ENCODE peak calls at places on chromosomes 7 and 10, in nine cellular contexts. O is PC-9; F is ascending aorta; G is left ventricle myocardium inferior; L is GM23248; X is GM12878; M is fibroblast of lung; N is CD8-positive, alpha-beta memory T cell; C is spleen. T is an unnamed sample.

GRCh38 chr10:8365935-8366911 is 311.7 kb downstream of the GATA3 start:
- DNase-seq in O (peak; percentile 98), F (no peak), G (no peak), L (peak; percentile 15), X (peak; percentile 12), M (peak; percentile 25), N (peak; percentile 21), C (no peak), T (peak; percentile 46)

GRCh38 chr10:3010819-3011422 is 56.4 kb upstream of the PFKP start:
- DNase-seq in O (no peak), F (no peak), G (no peak), L (no peak), X (no peak), M (no peak), N (no peak), C (no peak), T (no peak)

GRCh38 chr7:155713382-155713781 is 68.9 kb downstream of the RBM33 start:
- DNase-seq in O (no peak), F (no peak), G (no peak), L (no peak), X (no peak), M (no peak), N (no peak), C (peak; percentile 89), T (no peak)

GRCh38 chr7:157299613-157300405 is 37.0 kb upstream of the DNAJB6 start:
- DNase-seq in O (peak; percentile 66), F (no peak), G (no peak), L (no peak), X (no peak), M (no peak), N (peak; percentile 47), C (peak; percentile 81), T (peak; percentile 44)

GRCh38 chr7:89500082-89500481 is 654.2 kb upstream of the STEAP1 start:
- DNase-seq in O (no peak), F (no peak), G (no peak), L (no peak), X (no peak), M (no peak), N (no peak), C (no peak), T (no peak)

GRCh38 chr7:102279537-102280400 is 6.9 kb upstream of the SH2B2 start:
- DNase-seq in O (no peak), F (no peak), G (peak; percentile 29), L (peak; percentile 57), X (no peak), M (peak; percentile 54), N (peak; percentile 33), C (peak; percentile 90), T (peak; percentile 41)

GRCh38 chr7:126689037-126689436 is 563.7 kb downstream of the GRM8 start:
- DNase-seq in O (no peak), F (no peak), G (no peak), L (no peak), X (no peak), M (no peak), N (no peak), C (no peak), T (no peak)

GRCh38 chr10:110069502-110069982 is 61.8 kb downstream of the ADD3 start:
- DNase-seq in O (no peak), F (no peak), G (no peak), L (no peak), X (no peak), M (peak; percentile 30), N (no peak), C (no peak), T (no peak)

GRCh38 chr10:92801978-92802872 is 46.1 kb upstream of the EXOC6 start:
- DNase-seq in O (no peak), F (no peak), G (no peak), L (no peak), X (no peak), M (no peak), N (no peak), C (no peak), T (no peak)

GRCh38 chr7:18064242-18064838 is 36.7 kb upstream of the PRPS1L1 start:
- DNase-seq in O (no peak), F (no peak), G (no peak), L (peak; percentile 24), X (no peak), M (no peak), N (no peak), C (no peak), T (no peak)

GRCh38 chr10:130422366-130423324 is 286.5 kb downstream of the GLRX3 start:
- DNase-seq in O (no peak), F (no peak), G (no peak), L (no peak), X (no peak), M (no peak), N (no peak), C (no peak), T (no peak)

GRCh38 chr10:101803511-101803910 is 14.7 kb downstream of the OGA start:
- DNase-seq in O (no peak), F (no peak), G (no peak), L (no peak), X (no peak), M (no peak), N (no peak), C (no peak), T (no peak)

GRCh38 chr7:6536899-6537298 is 14.4 kb downstream of the GRID2IP start:
- DNase-seq in O (no peak), F (no peak), G (no peak), L (no peak), X (no peak), M (no peak), N (no peak), C (no peak), T (no peak)

GRCh38 chr7:4132221-4132620 is 549.9 kb upstream of the FOXK1 start:
- DNase-seq in O (no peak), F (no peak), G (no peak), L (no peak), X (no peak), M (no peak), N (no peak), C (peak; percentile 58), T (no peak)

GRCh38 chr10:96565774-96566173 is 21.0 kb downstream of the TM9SF3 start:
- DNase-seq in O (no peak), F (no peak), G (no peak), L (peak; percentile 74), X (no peak), M (peak; percentile 65), N (no peak), C (no peak), T (no peak)

GRCh38 chr10:118911361-118911760 is 118.2 kb upstream of the NANOS1 start:
- DNase-seq in O (peak; percentile 94), F (no peak), G (no peak), L (peak; percentile 47), X (no peak), M (peak; percentile 2), N (no peak), C (no peak), T (no peak)

DNA sequence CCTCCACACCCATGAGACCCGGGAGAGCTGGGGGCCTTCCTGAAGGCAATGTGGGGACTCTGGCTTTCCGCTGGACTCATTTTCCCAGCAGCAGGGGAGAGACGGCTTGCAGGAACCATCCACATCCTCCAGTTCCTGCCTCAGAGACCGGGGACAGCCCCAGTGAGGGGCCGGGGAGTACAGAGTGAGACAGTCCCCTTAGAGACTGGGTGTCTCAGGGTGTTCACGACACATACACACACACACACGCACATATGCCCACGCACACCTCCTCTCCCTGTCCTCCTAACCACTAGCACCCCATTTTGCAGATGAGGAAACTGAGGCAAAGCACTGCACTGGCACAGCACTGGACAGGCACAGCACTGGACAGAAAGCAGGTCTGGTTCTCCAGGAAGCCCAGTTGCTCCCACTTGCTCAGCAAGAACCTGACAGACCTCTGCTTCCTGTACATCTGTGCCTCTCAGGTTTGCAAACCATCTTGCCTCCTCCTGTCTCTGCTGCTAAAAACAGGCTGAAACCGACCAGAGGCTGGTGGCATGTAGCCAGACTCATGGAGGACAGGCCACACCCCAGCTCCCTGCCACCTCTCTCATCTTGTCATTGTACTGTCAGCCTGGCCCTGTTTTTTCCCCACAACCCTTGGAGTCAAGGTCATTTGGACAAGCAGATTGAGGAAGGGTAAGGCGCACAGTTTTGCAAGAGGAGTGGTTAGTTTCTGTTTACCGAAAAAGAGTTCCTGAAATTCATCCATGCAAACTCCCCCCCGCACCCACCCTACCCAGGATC is 8.0 kb upstream of the C10orf105 start:
- DNase-seq in O (peak; percentile 59), F (no peak), G (peak; percentile 70), L (peak; percentile 40), X (peak; percentile 90), M (peak; percentile 53), N (peak; percentile 65), C (peak; percentile 93), T (peak; percentile 64)
- H3K4me1 ChIP-seq in O (peaks cover 56% of the 10 kb centered on the region), F (peaks cover 20% of the 10 kb centered on the region), G (peaks cover 46% of the 10 kb centered on the region), L (peaks cover 20% of the 10 kb centered on the region), X (peaks cover 48% of the 10 kb centered on the region), M (peaks cover 7% of the 10 kb centered on the region), N (peaks cover 96% of the 10 kb centered on the region), C (peaks cover 81% of the 10 kb centered on the region), T (peaks cover 80% of the 10 kb centered on the region)

DNA sequence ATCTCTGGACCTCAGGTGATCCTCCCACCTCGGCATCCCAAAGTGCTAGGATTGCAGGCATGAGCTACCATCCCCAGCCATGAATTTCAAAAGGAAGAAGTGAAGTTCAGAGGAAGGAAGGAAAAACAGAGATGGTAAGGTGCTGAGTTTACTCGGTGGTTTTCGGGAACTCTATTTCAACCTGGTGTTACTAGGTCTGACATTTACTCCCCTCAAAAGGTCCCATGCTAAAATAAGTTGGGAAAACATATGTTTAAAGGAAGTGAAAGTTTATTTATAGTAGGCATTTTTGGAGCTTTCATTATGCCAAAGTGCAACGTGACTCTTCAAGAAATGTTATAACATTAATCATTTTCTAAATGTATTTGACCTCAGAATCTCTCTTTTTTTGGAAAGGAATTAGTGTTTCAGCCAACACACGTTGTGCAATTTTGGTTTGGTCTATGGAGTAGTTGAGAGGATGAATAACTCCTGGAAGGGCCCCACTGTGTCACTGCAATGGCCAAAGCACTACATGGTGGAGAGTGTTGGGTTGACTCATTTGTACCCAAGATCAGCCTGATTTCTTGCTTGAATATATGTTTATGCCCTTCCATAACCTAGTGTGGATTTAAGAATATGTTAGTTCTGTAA is 114.7 kb upstream of the FAM171A1 start:
- DNase-seq in O (no peak), F (peak; percentile 58), G (no peak), L (peak; percentile 73), X (no peak), M (peak; percentile 96), N (no peak), C (no peak), T (no peak)
- H3K9me3 ChIP-seq in O (no peaks in the 10 kb centered on the region), F (no peaks in the 10 kb centered on the region), G (no peaks in the 10 kb centered on the region), L (no peaks in the 10 kb centered on the region), X (no peaks in the 10 kb centered on the region), M (no peaks in the 10 kb centered on the region), N (no peaks in the 10 kb centered on the region), C (no peaks in the 10 kb centered on the region), T (no peaks in the 10 kb centered on the region)

DNA sequence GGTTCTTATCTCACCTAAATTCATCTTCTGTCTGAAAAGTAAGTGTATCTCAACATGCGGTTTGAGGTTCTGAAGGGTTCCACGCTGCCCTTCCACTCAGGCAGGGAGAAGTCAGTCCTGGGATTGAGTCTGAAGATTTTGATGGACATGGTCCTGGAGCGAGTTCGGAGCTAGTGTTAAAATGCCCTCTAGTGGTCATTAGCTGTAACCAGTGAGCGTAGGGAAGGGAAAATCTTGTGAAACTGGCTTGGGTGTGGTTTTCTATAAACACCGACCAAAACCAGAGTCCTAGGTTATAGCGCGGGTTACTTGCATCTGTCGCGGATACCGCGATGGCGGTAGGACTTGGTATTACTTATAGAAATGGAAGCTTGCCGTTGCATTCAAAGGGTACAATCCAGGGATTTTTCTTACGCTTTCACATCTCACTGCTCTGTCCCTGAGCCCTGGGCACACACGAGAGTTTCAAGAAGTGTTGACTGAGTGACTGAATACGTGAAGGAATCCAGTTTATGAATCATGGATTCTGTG is 348.2 kb upstream of the C7orf33 start:
- DNase-seq in O (peak; percentile 50), F (no peak), G (no peak), L (peak; percentile 75), X (no peak), M (peak; percentile 60), N (no peak), C (no peak), T (no peak)
- H3K4me3 ChIP-seq in O (no peak overlapping the region), F (peak overlapping the region; percentile 48), G (peak overlapping the region; percentile 35), L (peak overlapping the region; percentile 40), X (no peak overlapping the region), M (no peak overlapping the region), N (no peak overlapping the region), C (no peak overlapping the region), T (no peak overlapping the region)

GRCh38 chr10:32054087-32054486 is 2.1 kb downstream of the KIF5B start:
- DNase-seq in O (no peak), F (no peak), G (no peak), L (peak; percentile 75), X (no peak), M (peak; percentile 78), N (no peak), C (no peak), T (no peak)
- H3K4me1 ChIP-seq in O (peaks cover 25% of the 10 kb centered on the region), F (peaks cover 29% of the 10 kb centered on the region), G (peaks cover 79% of the 10 kb centered on the region), L (peaks cover 55% of the 10 kb centered on the region), X (peaks cover 8% of the 10 kb centered on the region), M (peaks cover 7% of the 10 kb centered on the region), N (peaks cover 60% of the 10 kb centered on the region), C (peaks cover 71% of the 10 kb centered on the region), T (peaks cover 32% of the 10 kb centered on the region)

T was measured in effector memory CD4-positive, alpha-beta T cell.